ENCODE peak calls at places on chromosomes 5 and 9, in eight cellular contexts. F is nephron progenitor cell; V is T follicular helper cell; I is iris pigment epithelial cell; H is stimulated activated CD4-positive, alpha-beta T cell treated with anti-CD3 and anti-CD28 coated beads, Interleukin-12 subunit alpha, Interleukin-12 subunit beta, amount 100 ng/mL, for 4 hours; X is T1000; N is AG08395; M is AG08396. Y is an unnamed sample.

GRCh38 chr5:88143693-88144218 is 124.9 kb downstream of the TMEM161B start:
- DNase-seq in V (no peak), X (no peak), N (no peak), M (no peak), H (no peak), I (no peak), F (no peak), Y (no peak)

GRCh38 chr5:32241034-32241783 is 67.1 kb upstream of the GOLPH3 start:
- DNase-seq in N (no peak), X (no peak), V (no peak), M (no peak), I (peak), F (no peak), H (no peak), Y (no peak)

GRCh38 chr5:163613150-163613442 is 107.7 kb downstream of the MAT2B start:
- DNase-seq in X (no peak), N (no peak), M (no peak), I (no peak), V (no peak), F (no peak), H (no peak), Y (no peak)

GRCh38 chr9:133803028-133803585 is 65.0 kb upstream of the SARDH start:
- DNase-seq in N (peak), X (peak), M (peak), H (no peak), F (no peak), V (no peak), I (peak), Y (no peak)

GRCh38 chr9:81389569-81389993 is 299.8 kb downstream of the TLE1 start:
- DNase-seq in F (no peak), N (peak), M (peak), I (peak), X (peak), H (no peak), V (no peak), Y (no peak)

GRCh38 chr9:116605904-116606341 is 81.2 kb upstream of the TRIM32 start:
- DNase-seq in X (no peak), M (no peak), H (no peak), V (no peak), N (no peak), F (no peak), I (no peak), Y (no peak)

GRCh38 chr9:122116448-122117173 is 23.5 kb upstream of the TTLL11 start:
- DNase-seq in I (no peak), H (no peak), V (no peak), F (no peak), N (no peak), M (no peak), X (no peak), Y (no peak)

GRCh38 chr9:2116073-2116472 is 100.9 kb downstream of the SMARCA2 start:
- DNase-seq in X (no peak), M (no peak), V (no peak), H (no peak), N (peak), F (no peak), I (peak), Y (peak)

GRCh38 chr5:56585973-56586740 is 229.2 kb upstream of the MAP3K1 start:
- DNase-seq in F (no peak), X (no peak), V (no peak), I (no peak), N (no peak), M (no peak), H (no peak), Y (peak)

GRCh38 chr5:82105457-82105856 is 133.6 kb downstream of the ATG10 start:
- DNase-seq in F (no peak), X (no peak), N (no peak), H (no peak), M (no peak), I (peak), V (no peak), Y (no peak)

GRCh38 chr5:12113062-12113461 is 208.8 kb upstream of the CTNND2 start:
- DNase-seq in X (no peak), I (no peak), V (no peak), H (no peak), N (no peak), M (no peak), F (no peak), Y (no peak)

GRCh38 chr9:127587966-127588365 is 24.1 kb upstream of the STXBP1 start:
- DNase-seq in H (no peak), X (no peak), M (no peak), V (no peak), N (no peak), F (no peak), I (no peak), Y (no peak)

GRCh38 chr5:26582350-26583040 is 455.9 kb downstream of the CDH9 start:
- DNase-seq in I (peak), M (no peak), X (no peak), N (no peak), H (no peak), F (no peak), V (no peak), Y (no peak)

GRCh38 chr5:32217886-32218396 is 43.8 kb upstream of the GOLPH3 start:
- DNase-seq in M (no peak), X (no peak), F (no peak), H (no peak), V (no peak), N (no peak), I (no peak), Y (peak)

GRCh38 chr9:137705443-137705863 is 86.6 kb downstream of the EHMT1 start:
- DNase-seq in I (no peak), M (no peak), N (no peak), F (no peak), X (no peak), H (peak), V (no peak), Y (no peak)

GRCh38 chr5:159909126-159909525 is 7.2 kb upstream of the ADRA1B start:
- DNase-seq in I (no peak), V (no peak), M (no peak), F (no peak), X (no peak), N (no peak), H (no peak), Y (no peak)